ENCODE peak calls at places on chromosomes 16 and 17, in six cellular contexts. One of them, this sample, is unnamed.

GRCh38 chr16:88773812-88774291 is 11.2 kb downstream of the PIEZO1 start:
- DNase-seq in heart right ventricle: peak
- DNase-seq in brain microvascular endothelial cell: peak
- DNase-seq in tibial artery: no peak
- DNase-seq in colonic mucosa: peak
- DNase-seq in psoas muscle: peak
- DNase-seq in this sample: no peak

GRCh38 chr17:27578718-27579085 is 52.3 kb upstream of the LGALS9 start:
- DNase-seq in heart right ventricle: no peak
- DNase-seq in colonic mucosa: no peak
- DNase-seq in psoas muscle: no peak
- DNase-seq in tibial artery: no peak
- DNase-seq in brain microvascular endothelial cell: no peak
- DNase-seq in this sample: no peak

GRCh38 chr17:7043195-7043543 is 723 bp downstream of the SLC16A11 start:
- DNase-seq in colonic mucosa: peak
- DNase-seq in brain microvascular endothelial cell: no peak
- DNase-seq in heart right ventricle: no peak
- DNase-seq in tibial artery: no peak
- DNase-seq in psoas muscle: no peak
- DNase-seq in this sample: no peak

GRCh38 chr17:7988750-7989178 is 13.7 kb upstream of the GUCY2D start:
- DNase-seq in brain microvascular endothelial cell: peak
- DNase-seq in psoas muscle: no peak
- DNase-seq in heart right ventricle: peak
- DNase-seq in tibial artery: no peak
- DNase-seq in colonic mucosa: peak
- DNase-seq in this sample: no peak

GRCh38 chr17:81043725-81044427 is 8.9 kb downstream of the BAIAP2 start:
- DNase-seq in brain microvascular endothelial cell: peak
- DNase-seq in colonic mucosa: no peak
- DNase-seq in psoas muscle: no peak
- DNase-seq in heart right ventricle: no peak
- DNase-seq in tibial artery: no peak
- DNase-seq in this sample: no peak

GRCh38 chr17:68301438-68301959 is 10.2 kb downstream of the ARSG start:
- DNase-seq in brain microvascular endothelial cell: no peak
- DNase-seq in psoas muscle: no peak
- DNase-seq in heart right ventricle: no peak
- DNase-seq in tibial artery: no peak
- DNase-seq in colonic mucosa: no peak
- DNase-seq in this sample: no peak

GRCh38 chr16:1983544-1984346 is at the start of gene GFER:
- DNase-seq in heart right ventricle: peak
- DNase-seq in brain microvascular endothelial cell: peak
- DNase-seq in tibial artery: peak
- DNase-seq in colonic mucosa: peak
- DNase-seq in psoas muscle: peak
- DNase-seq in this sample: peak

GRCh38 chr16:46757339-46758050 is 9.4 kb upstream of the MYLK3 start:
- DNase-seq in colonic mucosa: no peak
- DNase-seq in heart right ventricle: peak
- DNase-seq in brain microvascular endothelial cell: no peak
- DNase-seq in tibial artery: no peak
- DNase-seq in psoas muscle: peak
- DNase-seq in this sample: no peak

GRCh38 chr17:49565948-49566491 is 9.7 kb upstream of the NXPH3 start:
- DNase-seq in heart right ventricle: peak
- DNase-seq in brain microvascular endothelial cell: no peak
- DNase-seq in tibial artery: peak
- DNase-seq in psoas muscle: peak
- DNase-seq in colonic mucosa: no peak
- DNase-seq in this sample: no peak

GRCh38 chr17:34118564-34118963 is 136.5 kb upstream of the CCL2 start:
- DNase-seq in psoas muscle: no peak
- DNase-seq in tibial artery: no peak
- DNase-seq in colonic mucosa: no peak
- DNase-seq in heart right ventricle: peak
- DNase-seq in brain microvascular endothelial cell: no peak
- DNase-seq in this sample: no peak

GRCh38 chr16:65012357-65012756 is 109.5 kb downstream of the CDH11 start:
- DNase-seq in psoas muscle: no peak
- DNase-seq in brain microvascular endothelial cell: peak
- DNase-seq in heart right ventricle: no peak
- DNase-seq in colonic mucosa: no peak
- DNase-seq in tibial artery: no peak
- DNase-seq in this sample: no peak

GRCh38 chr17:8156174-8156992 is 4.2 kb upstream of the PER1 start:
- DNase-seq in tibial artery: peak
- DNase-seq in colonic mucosa: peak
- DNase-seq in brain microvascular endothelial cell: peak
- DNase-seq in psoas muscle: peak
- DNase-seq in heart right ventricle: peak
- DNase-seq in this sample: peak

GRCh38 chr16:7268182-7268581 is 64.5 kb upstream of the RBFOX1 start:
- DNase-seq in tibial artery: no peak
- DNase-seq in brain microvascular endothelial cell: peak
- DNase-seq in heart right ventricle: peak
- DNase-seq in psoas muscle: no peak
- DNase-seq in colonic mucosa: peak
- DNase-seq in this sample: peak

GRCh38 chr17:77498875-77499698 is 358.3 kb downstream of the SEC14L1 start:
- DNase-seq in brain microvascular endothelial cell: no peak
- DNase-seq in tibial artery: no peak
- DNase-seq in heart right ventricle: no peak
- DNase-seq in colonic mucosa: no peak
- DNase-seq in psoas muscle: no peak
- DNase-seq in this sample: no peak

GRCh38 chr17:28646039-28646754 is 1.2 kb upstream of the BLTP2 start:
- DNase-seq in heart right ventricle: no peak
- DNase-seq in tibial artery: no peak
- DNase-seq in colonic mucosa: peak
- DNase-seq in psoas muscle: no peak
- DNase-seq in brain microvascular endothelial cell: no peak
- DNase-seq in this sample: no peak

GRCh38 chr17:8870406-8871040 is 3.0 kb upstream of the PIK3R6 start:
- DNase-seq in heart right ventricle: no peak
- DNase-seq in psoas muscle: no peak
- DNase-seq in tibial artery: no peak
- DNase-seq in colonic mucosa: no peak
- DNase-seq in brain microvascular endothelial cell: no peak
- DNase-seq in this sample: no peak

GRCh38 chr17:81456798-81457197 is 55.8 kb downstream of the ACTG1 start:
- DNase-seq in heart right ventricle: no peak
- DNase-seq in brain microvascular endothelial cell: peak
- DNase-seq in colonic mucosa: no peak
- DNase-seq in psoas muscle: no peak
- DNase-seq in tibial artery: no peak
- DNase-seq in this sample: no peak

GRCh38 chr16:71930013-71930563 is 34.8 kb downstream of the IST1 start:
- DNase-seq in psoas muscle: no peak
- DNase-seq in brain microvascular endothelial cell: no peak
- DNase-seq in heart right ventricle: no peak
- DNase-seq in colonic mucosa: no peak
- DNase-seq in tibial artery: no peak
- DNase-seq in this sample: no peak

GRCh38 chr16:78732693-78733092 is 633.2 kb downstream of the WWOX start:
- DNase-seq in colonic mucosa: no peak
- DNase-seq in psoas muscle: no peak
- DNase-seq in tibial artery: no peak
- DNase-seq in heart right ventricle: no peak
- DNase-seq in brain microvascular endothelial cell: no peak
- DNase-seq in this sample: no peak

GRCh38 chr16:12675852-12676251 is 127.8 kb downstream of the CPPED1 start:
- DNase-seq in tibial artery: no peak
- DNase-seq in brain microvascular endothelial cell: peak
- DNase-seq in psoas muscle: no peak
- DNase-seq in colonic mucosa: no peak
- DNase-seq in heart right ventricle: no peak
- DNase-seq in this sample: no peak

GRCh38 chr17:77296769-77297409 is 156.1 kb downstream of the SEC14L1 start:
- DNase-seq in psoas muscle: no peak
- DNase-seq in brain microvascular endothelial cell: no peak
- DNase-seq in heart right ventricle: no peak
- DNase-seq in tibial artery: no peak
- DNase-seq in colonic mucosa: no peak
- DNase-seq in this sample: no peak

GRCh38 chr16:88856828-88857727 is at the start of the genes GALNS and TRAPPC2L:
- DNase-seq in tibial artery: peak
- DNase-seq in brain microvascular endothelial cell: peak
- DNase-seq in heart right ventricle: peak
- DNase-seq in psoas muscle: peak
- DNase-seq in colonic mucosa: peak
- DNase-seq in this sample: peak

GRCh38 chr16:1340730-1341494 is 7.5 kb downstream of the BAIAP3 start:
- DNase-seq in tibial artery: no peak
- DNase-seq in psoas muscle: no peak
- DNase-seq in brain microvascular endothelial cell: no peak
- DNase-seq in heart right ventricle: no peak
- DNase-seq in colonic mucosa: no peak
- DNase-seq in this sample: no peak

GRCh38 chr17:54980372-54980771 is 11.8 kb downstream of the STXBP4 start:
- DNase-seq in heart right ventricle: no peak
- DNase-seq in colonic mucosa: no peak
- DNase-seq in psoas muscle: no peak
- DNase-seq in brain microvascular endothelial cell: no peak
- DNase-seq in tibial artery: no peak
- DNase-seq in this sample: no peak

GRCh38 chr17:54977744-54978143 is 9.2 kb downstream of the STXBP4 start:
- DNase-seq in heart right ventricle: no peak
- DNase-seq in psoas muscle: no peak
- DNase-seq in brain microvascular endothelial cell: no peak
- DNase-seq in tibial artery: no peak
- DNase-seq in colonic mucosa: no peak
- DNase-seq in this sample: no peak

GRCh38 chr17:54982399-54982798 is 13.8 kb downstream of the STXBP4 start:
- DNase-seq in heart right ventricle: no peak
- DNase-seq in colonic mucosa: no peak
- DNase-seq in psoas muscle: no peak
- DNase-seq in brain microvascular endothelial cell: peak
- DNase-seq in tibial artery: no peak
- DNase-seq in this sample: no peak

GRCh38 chr17:54979657-54980056 is 11.1 kb downstream of the STXBP4 start:
- DNase-seq in brain microvascular endothelial cell: no peak
- DNase-seq in heart right ventricle: no peak
- DNase-seq in tibial artery: no peak
- DNase-seq in psoas muscle: no peak
- DNase-seq in colonic mucosa: no peak
- DNase-seq in this sample: no peak

DNA sequence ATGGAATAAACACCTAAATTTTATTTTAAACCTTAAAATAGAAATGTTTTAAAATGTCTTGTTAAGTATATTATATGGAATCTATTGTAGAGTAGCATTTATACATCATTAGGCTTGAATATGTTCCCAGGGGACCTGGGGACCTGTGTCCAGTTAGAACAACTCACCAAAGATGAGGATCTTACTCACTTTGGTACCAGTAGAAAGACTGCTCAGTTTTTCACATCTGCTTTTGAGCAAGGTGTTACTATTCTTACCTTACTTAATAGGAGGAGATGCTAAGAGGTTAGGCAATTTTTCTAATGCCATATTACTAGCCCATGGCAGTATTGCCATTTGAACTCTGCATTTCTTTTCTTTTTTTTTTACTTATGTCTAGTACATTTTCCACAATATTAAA is 14.7 kb downstream of the STXBP4 start:
- DNase-seq in brain microvascular endothelial cell: no peak
- DNase-seq in heart right ventricle: no peak
- DNase-seq in colonic mucosa: no peak
- DNase-seq in tibial artery: no peak
- DNase-seq in psoas muscle: no peak
- DNase-seq in this sample: no peak
- H3K27ac ChIP-seq in brain microvascular endothelial cell: no peak
- H3K27ac ChIP-seq in heart right ventricle: no peak
- H3K27ac ChIP-seq in colonic mucosa: no peak
- H3K27ac ChIP-seq in tibial artery: peak
- H3K27ac ChIP-seq in psoas muscle: no peak
- H3K27ac ChIP-seq in this sample: no peak

GRCh38 chr16:53220585-53220984 is 165.8 kb downstream of the CHD9 start:
- DNase-seq in tibial artery: no peak
- DNase-seq in brain microvascular endothelial cell: peak
- DNase-seq in heart right ventricle: peak
- DNase-seq in psoas muscle: no peak
- DNase-seq in colonic mucosa: no peak
- DNase-seq in this sample: no peak
- H3K4me3 ChIP-seq in tibial artery: no peak
- H3K4me3 ChIP-seq in brain microvascular endothelial cell: no peak
- H3K4me3 ChIP-seq in heart right ventricle: no peak
- H3K4me3 ChIP-seq in psoas muscle: no peak
- H3K4me3 ChIP-seq in colonic mucosa: no peak
- H3K4me3 ChIP-seq in this sample: no peak

GRCh38 chr16:16008666-16009065 is 59.2 kb downstream of the ABCC1 start:
- DNase-seq in colonic mucosa: no peak
- DNase-seq in tibial artery: no peak
- DNase-seq in psoas muscle: no peak
- DNase-seq in brain microvascular endothelial cell: no peak
- DNase-seq in heart right ventricle: no peak
- DNase-seq in this sample: no peak

GRCh38 chr16:16009396-16009795 is 60.0 kb downstream of the ABCC1 start:
- DNase-seq in tibial artery: no peak
- DNase-seq in psoas muscle: peak
- DNase-seq in colonic mucosa: no peak
- DNase-seq in heart right ventricle: peak
- DNase-seq in brain microvascular endothelial cell: no peak
- DNase-seq in this sample: no peak

GRCh38 chr16:16012144-16012543 is 62.7 kb downstream of the ABCC1 start:
- DNase-seq in psoas muscle: no peak
- DNase-seq in tibial artery: no peak
- DNase-seq in colonic mucosa: no peak
- DNase-seq in brain microvascular endothelial cell: no peak
- DNase-seq in heart right ventricle: no peak
- DNase-seq in this sample: no peak

GRCh38 chr16:16007743-16008111 is 58.3 kb downstream of the ABCC1 start:
- DNase-seq in psoas muscle: no peak
- DNase-seq in tibial artery: no peak
- DNase-seq in heart right ventricle: no peak
- DNase-seq in brain microvascular endothelial cell: no peak
- DNase-seq in colonic mucosa: no peak
- DNase-seq in this sample: no peak

GRCh38 chr16:16010194-16010593 is 60.8 kb downstream of the ABCC1 start:
- DNase-seq in brain microvascular endothelial cell: no peak
- DNase-seq in tibial artery: no peak
- DNase-seq in colonic mucosa: no peak
- DNase-seq in heart right ventricle: no peak
- DNase-seq in psoas muscle: no peak
- DNase-seq in this sample: no peak
- H3K27ac ChIP-seq in brain microvascular endothelial cell: no peak
- H3K27ac ChIP-seq in tibial artery: no peak
- H3K27ac ChIP-seq in colonic mucosa: no peak
- H3K27ac ChIP-seq in heart right ventricle: no peak
- H3K27ac ChIP-seq in psoas muscle: peak
- H3K27ac ChIP-seq in this sample: no peak

DNA sequence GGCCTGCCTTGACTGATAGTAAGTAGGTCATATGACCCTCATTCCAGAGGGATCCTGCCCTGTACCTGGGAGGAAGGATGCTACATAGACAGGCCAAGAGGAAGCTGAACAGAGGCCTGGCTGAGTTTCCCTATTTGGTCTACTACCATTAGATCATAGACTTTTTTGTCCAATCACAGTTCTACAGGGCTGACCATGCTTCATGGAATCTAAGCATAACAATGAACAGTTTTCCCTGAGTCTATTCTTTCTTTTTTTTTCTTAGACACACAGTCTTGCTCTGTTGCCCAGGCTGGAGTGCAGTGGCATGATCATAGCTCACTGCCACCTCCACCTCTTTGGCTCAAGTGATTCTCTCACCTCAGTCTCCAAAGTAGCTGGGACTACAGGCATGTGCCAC is 3.9 kb downstream of the GPR179 start:
- DNase-seq in psoas muscle: no peak
- DNase-seq in brain microvascular endothelial cell: no peak
- DNase-seq in colonic mucosa: no peak
- DNase-seq in tibial artery: no peak
- DNase-seq in heart right ventricle: no peak
- DNase-seq in this sample: no peak
- H3K4me3 ChIP-seq in psoas muscle: no peak
- H3K4me3 ChIP-seq in brain microvascular endothelial cell: no peak
- H3K4me3 ChIP-seq in colonic mucosa: no peak
- H3K4me3 ChIP-seq in tibial artery: no peak
- H3K4me3 ChIP-seq in heart right ventricle: no peak
- H3K4me3 ChIP-seq in this sample: no peak

This sample was measured in iPS DF 6.9.